ENCODE peak calls at places on chromosomes 16 and 17, in ten cellular contexts. W is T-helper 22 cell; C is RCC 7860; K is thyroid gland; R is central memory CD4-positive, alpha-beta T cell; A is heart right ventricle; B is NCI-H1694 treated with DMSO at 0.1 percent for 48 hours; T is tibial artery; M is stimulated activated CD4-positive, alpha-beta T cell treated with anti-CD3 and anti-CD28 coated beads, Interleukin-4, amount 100 ng/mL, for 4 hours; I is progenitor cell of endocrine pancreas. J is an unnamed sample.
A peak's percentile ranks its signal among the peaks of the same experiment; 100 is the strongest.

GRCh38 chr17:66383353-66383752 is 80.9 kb downstream of the PRKCA start:
- DNase-seq in W (no peak), C (no peak), K (no peak), R (no peak), A (no peak), B (no peak), T (no peak), M (no peak), I (no peak), J (no peak)

GRCh38 chr17:41678411-41678906 is 10.2 kb upstream of the EIF1 start:
- DNase-seq in W (no peak), C (peak; percentile 88), K (no peak), R (no peak), A (no peak), B (no peak), T (no peak), M (no peak), I (no peak), J (no peak)

GRCh38 chr17:80147035-80147939 is at the start of gene EIF4A3:
- DNase-seq in W (peak; percentile 97), C (peak; percentile 97), K (peak; percentile 98), R (peak; percentile 98), A (peak; percentile 98), B (peak; percentile 98), T (peak; percentile 99), M (peak; percentile 92), I (peak; percentile 90), J (peak; percentile 99)

GRCh38 chr17:700504-701094 is 14.0 kb downstream of the VPS53 start:
- DNase-seq in W (no peak), C (peak; percentile 31), K (no peak), R (peak; percentile 43), A (no peak), B (peak; percentile 59), T (no peak), M (no peak), I (no peak), J (no peak)

GRCh38 chr16:68756250-68757051 is 19.4 kb downstream of the CDH1 start:
- DNase-seq in W (peak; percentile 16), C (no peak), K (peak; percentile 81), R (no peak), A (no peak), B (no peak), T (no peak), M (peak; percentile 51), I (no peak), J (no peak)

GRCh38 chr17:42361781-42362186 is 26.5 kb downstream of the STAT3 start:
- DNase-seq in W (no peak), C (peak; percentile 49), K (no peak), R (no peak), A (no peak), B (no peak), T (no peak), M (peak; percentile 13), I (no peak), J (no peak)

GRCh38 chr16:10521681-10522274 is 58.6 kb downstream of the EMP2 start:
- DNase-seq in W (peak; percentile 2), C (peak; percentile 61), K (peak; percentile 69), R (no peak), A (no peak), B (peak; percentile 70), T (peak; percentile 76), M (peak; percentile 13), I (peak; percentile 29), J (peak; percentile 44)

GRCh38 chr16:58102665-58103427 is 26.3 kb downstream of the CFAP20 start:
- DNase-seq in W (no peak), C (no peak), K (peak; percentile 53), R (no peak), A (peak; percentile 45), B (no peak), T (no peak), M (no peak), I (no peak), J (no peak)

GRCh38 chr17:64099543-64099942 is 30.4 kb downstream of the ERN1 start:
- DNase-seq in W (no peak), C (no peak), K (no peak), R (no peak), A (no peak), B (no peak), T (no peak), M (no peak), I (no peak), J (no peak)

GRCh38 chr17:69012895-69013805 is 47.6 kb downstream of the ABCA9 start:
- DNase-seq in W (no peak), C (peak; percentile 70), K (no peak), R (no peak), A (no peak), B (no peak), T (no peak), M (no peak), I (no peak), J (no peak)

GRCh38 chr17:7988750-7989178 is 13.7 kb upstream of the GUCY2D start:
- DNase-seq in W (peak; percentile 16), C (peak; percentile 57), K (no peak), R (peak; percentile 77), A (no peak), B (peak; percentile 92), T (no peak), M (no peak), I (no peak), J (no peak)

GRCh38 chr17:33291248-33292183 is 1.6 kb downstream of the ASIC2 start:
- DNase-seq in W (no peak), C (no peak), K (no peak), R (no peak), A (peak; percentile 11), B (no peak), T (no peak), M (no peak), I (peak; percentile 20), J (peak; percentile 21)

GRCh38 chr16:49469323-49469670 is 95.7 kb downstream of the C16orf78 start:
- DNase-seq in W (no peak), C (no peak), K (no peak), R (no peak), A (no peak), B (no peak), T (no peak), M (no peak), I (no peak), J (no peak)

GRCh38 chr16:77331802-77332586 is 102.8 kb downstream of the ADAMTS18 start:
- DNase-seq in W (no peak), C (no peak), K (no peak), R (no peak), A (no peak), B (no peak), T (no peak), M (no peak), I (no peak), J (no peak)

GRCh38 chr17:16215965-16216316 is 607 bp upstream of the NCOR1 start:
- DNase-seq in W (peak; percentile 2), C (peak; percentile 26), K (no peak), R (no peak), A (no peak), B (no peak), T (peak; percentile 71), M (no peak), I (no peak), J (no peak)

GRCh38 chr17:45680360-45680759 is 103.8 kb upstream of the CRHR1 start:
- DNase-seq in W (no peak), C (no peak), K (no peak), R (no peak), A (no peak), B (no peak), T (no peak), M (no peak), I (no peak), J (no peak)

GRCh38 chr17:16255481-16255901 is 38.5 kb downstream of the PIGL start:
- DNase-seq in W (no peak), C (no peak), K (peak; percentile 85), R (no peak), A (peak; percentile 48), B (no peak), T (peak; percentile 87), M (no peak), I (no peak), J (no peak)

GRCh38 chr16:7597677-7598076 is 265.0 kb downstream of the RBFOX1 start:
- DNase-seq in W (no peak), C (no peak), K (no peak), R (no peak), A (no peak), B (no peak), T (no peak), M (no peak), I (no peak), J (no peak)

GRCh38 chr17:53707546-53707945 is 115.2 kb upstream of the KIF2B start:
- DNase-seq in W (no peak), C (no peak), K (no peak), R (no peak), A (no peak), B (no peak), T (no peak), M (no peak), I (no peak), J (no peak)

GRCh38 chr17:12665263-12666210 is at the start of gene MYOCD:
- DNase-seq in W (no peak), C (no peak), K (peak; percentile 14), R (no peak), A (peak; percentile 66), B (no peak), T (peak; percentile 83), M (peak; percentile 1), I (peak; percentile 40), J (no peak)

GRCh38 chr16:49021136-49021535 is 260.5 kb downstream of the CBLN1 start:
- DNase-seq in W (no peak), C (no peak), K (peak; percentile 71), R (no peak), A (no peak), B (peak; percentile 53), T (no peak), M (no peak), I (no peak), J (no peak)

GRCh38 chr16:2518823-2519710 is 1.1 kb upstream of the AMDHD2 start:
- DNase-seq in W (no peak), C (no peak), K (no peak), R (no peak), A (no peak), B (no peak), T (no peak), M (no peak), I (no peak), J (no peak)

GRCh38 chr17:82899941-82900340 is 60.1 kb upstream of the ZNF750 start:
- DNase-seq in W (no peak), C (no peak), K (no peak), R (no peak), A (no peak), B (no peak), T (no peak), M (no peak), I (no peak), J (no peak)

GRCh38 chr17:278055-279028 is 74.3 kb downstream of the RPH3AL start:
- DNase-seq in W (no peak), C (no peak), K (no peak), R (no peak), A (no peak), B (no peak), T (peak; percentile 25), M (no peak), I (no peak), J (no peak)

GRCh38 chr16:1372292-1372950 is 20.7 kb downstream of the GNPTG start:
- DNase-seq in W (no peak), C (no peak), K (no peak), R (no peak), A (no peak), B (no peak), T (no peak), M (no peak), I (no peak), J (no peak)

GRCh38 chr16:77434365-77435239 is at the start of gene ADAMTS18:
- DNase-seq in W (no peak), C (no peak), K (no peak), R (no peak), A (no peak), B (no peak), T (no peak), M (no peak), I (peak; percentile 43), J (no peak)

GRCh38 chr17:51245535-51245934 is 14.3 kb downstream of the MBTD1 start:
- DNase-seq in W (no peak), C (no peak), K (no peak), R (no peak), A (no peak), B (no peak), T (no peak), M (no peak), I (no peak), J (no peak)

GRCh38 chr16:85983606-85984005 is 84.6 kb downstream of the IRF8 start:
- DNase-seq in W (no peak), C (no peak), K (no peak), R (no peak), A (no peak), B (no peak), T (no peak), M (no peak), I (no peak), J (peak; percentile 43)